ENCODE peak calls at places on chromosomes 5 and 9, in ten cellular contexts. H is COR-L47; L is stimulated activated CD4-positive, alpha-beta T cell treated with anti-CD3 and anti-CD28 coated beads, TNF-alpha, amount 100 ng/mL, for 4 hours; U is HTR-8/SVneo; J is NCI-H748 treated with DMSO at 0.1 percent for 48 hours; D is fibroblast of mammary gland; K is Calu3; Y is activated CD8-positive, alpha-beta memory T cell treated with anti-CD3 and anti-CD28 coated beads for 1 hour; V is renal cortical epithelial cell; B is HCEC 1CT. G is an unnamed sample.

GRCh38 chr5:139647406-139648204 is 544 bp upstream of the CXXC5 start:
- DNase-seq in H (no peak), L (no peak), U (no peak), J (no peak), D (no peak), K (no peak), Y (no peak), V (no peak), B (no peak), G (no peak)

GRCh38 chr5:43313854-43314457 is 744 bp upstream of the HMGCS1 start:
- DNase-seq in H (peak), L (no peak), U (no peak), J (peak), D (peak), K (peak), Y (no peak), V (no peak), B (no peak), G (no peak)

GRCh38 chr5:142689081-142689480 is 3.2 kb upstream of the FGF1 start:
- DNase-seq in H (no peak), L (no peak), U (no peak), J (no peak), D (no peak), K (no peak), Y (no peak), V (no peak), B (no peak), G (no peak)

GRCh38 chr9:124349267-124349666 is 66.0 kb downstream of the PSMB7 start:
- DNase-seq in H (no peak), L (no peak), U (no peak), J (no peak), D (no peak), K (no peak), Y (no peak), V (no peak), B (no peak), G (no peak)

GRCh38 chr5:163943546-163943945 is 438.1 kb downstream of the MAT2B start:
- DNase-seq in H (no peak), L (no peak), U (no peak), J (no peak), D (no peak), K (no peak), Y (no peak), V (no peak), B (peak), G (no peak)

GRCh38 chr5:94893404-94894145 is 275.1 kb downstream of the SLF1 start:
- DNase-seq in H (peak), L (no peak), U (peak), J (peak), D (peak), K (no peak), Y (no peak), V (no peak), B (peak), G (no peak)

GRCh38 chr9:115396071-115396529 is 278.1 kb upstream of the TNC start:
- DNase-seq in H (no peak), L (no peak), U (no peak), J (no peak), D (no peak), K (no peak), Y (no peak), V (no peak), B (no peak), G (no peak)

GRCh38 chr5:141845371-141845821 is 32.8 kb downstream of the PCDH1 start:
- DNase-seq in H (peak), L (no peak), U (no peak), J (peak), D (no peak), K (no peak), Y (no peak), V (no peak), B (no peak), G (peak)

GRCh38 chr5:135135530-135136201 is 101.6 kb upstream of the PITX1 start:
- DNase-seq in H (peak), L (no peak), U (no peak), J (peak), D (peak), K (peak), Y (no peak), V (peak), B (peak), G (no peak)

GRCh38 chr9:115593587-115594091 is 475.7 kb upstream of the TNC start:
- DNase-seq in H (peak), L (no peak), U (no peak), J (peak), D (peak), K (peak), Y (no peak), V (peak), B (peak), G (no peak)

GRCh38 chr9:113221800-113222481 is 597 bp downstream of the SLC31A1 start:
- DNase-seq in H (no peak), L (no peak), U (no peak), J (peak), D (no peak), K (no peak), Y (no peak), V (peak), B (no peak), G (peak)

GRCh38 chr9:101995231-101995630 is 256.8 kb upstream of the GRIN3A start:
- DNase-seq in H (no peak), L (no peak), U (peak), J (no peak), D (peak), K (no peak), Y (no peak), V (peak), B (no peak), G (no peak)

GRCh38 chr5:32531885-32532520 is 53.4 kb upstream of the SUB1 start:
- DNase-seq in H (peak), L (peak), U (peak), J (peak), D (peak), K (peak), Y (no peak), V (peak), B (peak), G (no peak)

GRCh38 chr5:75466317-75466716 is 45.1 kb downstream of the CERT1 start:
- DNase-seq in H (no peak), L (no peak), U (no peak), J (no peak), D (no peak), K (no peak), Y (no peak), V (no peak), B (no peak), G (no peak)

GRCh38 chr9:128927731-128928411 is 7.1 kb downstream of the PHYHD1 start:
- DNase-seq in H (peak), L (peak), U (peak), J (peak), D (peak), K (peak), Y (no peak), V (peak), B (peak), G (peak)

GRCh38 chr9:90795879-90796317 is 5.7 kb upstream of the SYK start:
- DNase-seq in H (no peak), L (no peak), U (no peak), J (no peak), D (no peak), K (no peak), Y (no peak), V (no peak), B (no peak), G (no peak)